ENCODE peak calls at places on chromosomes 5 and 9, in five cellular contexts. H is T-helper 2 cell treated with Interferon-gamma antibody and Interleukin-4, amounts not matched to agents 5 μg/mL and 100 μg/mL, for 36 hours; Q is colonic mucosa; K is AG08396; B is CD8-positive, alpha-beta T cell. Y is an unnamed sample.

GRCh38 chr9:133715295-133715865 is 22.8 kb downstream of the SARDH start:
- DNase-seq in H (no peak), Q (no peak), K (no peak), B (no peak), Y (no peak)

GRCh38 chr9:89668216-89668867 is 63.5 kb downstream of the GADD45G start:
- DNase-seq in H (no peak), Q (no peak), K (no peak), B (no peak), Y (no peak)

GRCh38 chr5:173753307-173754168 is 134.6 kb upstream of the CPEB4 start:
- DNase-seq in H (no peak), Q (no peak), K (no peak), B (no peak), Y (no peak)

GRCh38 chr9:99753436-99753835 is 68.2 kb upstream of the NR4A3 start:
- DNase-seq in H (no peak), Q (no peak), K (no peak), B (no peak), Y (no peak)

GRCh38 chr9:119289740-119290139 is 79.5 kb downstream of the BRINP1 start:
- DNase-seq in H (no peak), Q (peak), K (peak), B (no peak), Y (peak)

GRCh38 chr5:89728134-89728533 is 681.4 kb downstream of the CETN3 start:
- DNase-seq in H (no peak), Q (no peak), K (no peak), B (no peak), Y (no peak)

GRCh38 chr9:81092057-81092456 is 597.3 kb downstream of the TLE1 start:
- DNase-seq in H (no peak), Q (no peak), K (no peak), B (no peak), Y (no peak)

GRCh38 chr5:55636711-55637110 is 75.4 kb downstream of the SLC38A9 start:
- DNase-seq in H (no peak), Q (peak), K (peak), B (no peak), Y (peak)

GRCh38 chr5:55344392-55344992 is 36.7 kb downstream of the MTREX start:
- DNase-seq in H (peak), Q (peak), K (peak), B (peak), Y (peak)

GRCh38 chr9:77469515-77470197 is 178.5 kb downstream of the GNA14 start:
- DNase-seq in H (no peak), Q (no peak), K (no peak), B (no peak), Y (no peak)

GRCh38 chr9:89189215-89189614 is 10.6 kb upstream of the SHC3 start:
- DNase-seq in H (no peak), Q (no peak), K (no peak), B (no peak), Y (no peak)

Y was measured in Peyer's patch.